ENCODE peak calls at places on chromosomes 5 and 9, in ten cellular contexts. One of them, this sample, is unnamed.

GRCh38 chr5:7015586-7016256 is 302.5 kb downstream of the TENT4A start:
- DNase-seq in endodermal cell: peak; percentile 78
- DNase-seq in brain microvascular endothelial cell: no peak
- DNase-seq in keratinocyte: no peak
- DNase-seq in RWPE2: no peak
- DNase-seq in fibroblast of lung: no peak
- DNase-seq in effector memory CD4-positive, alpha-beta T cell: no peak
- DNase-seq in left ventricle myocardium inferior: no peak
- DNase-seq in neural progenitor cell: peak; percentile 33
- DNase-seq in H7: peak; percentile 36
- DNase-seq in this sample: peak; percentile 5

GRCh38 chr9:135522137-135522877 is 1.1 kb downstream of the LCN1 start:
- DNase-seq in endodermal cell: peak; percentile 44
- DNase-seq in effector memory CD4-positive, alpha-beta T cell: no peak
- DNase-seq in fibroblast of lung: no peak
- DNase-seq in neural progenitor cell: no peak
- DNase-seq in brain microvascular endothelial cell: no peak
- DNase-seq in keratinocyte: no peak
- DNase-seq in left ventricle myocardium inferior: no peak
- DNase-seq in H7: no peak
- DNase-seq in RWPE2: peak; percentile 48
- DNase-seq in this sample: no peak

GRCh38 chr5:32172908-32173393 is 1.2 kb downstream of the GOLPH3 start:
- DNase-seq in H7: peak; percentile 74
- DNase-seq in left ventricle myocardium inferior: no peak
- DNase-seq in neural progenitor cell: no peak
- DNase-seq in endodermal cell: no peak
- DNase-seq in keratinocyte: no peak
- DNase-seq in fibroblast of lung: peak; percentile 55
- DNase-seq in RWPE2: no peak
- DNase-seq in effector memory CD4-positive, alpha-beta T cell: no peak
- DNase-seq in brain microvascular endothelial cell: no peak
- DNase-seq in this sample: no peak

GRCh38 chr9:71767421-71768321 is 642 bp downstream of the CEMIP2 start:
- DNase-seq in H7: peak; percentile 18
- DNase-seq in fibroblast of lung: peak; percentile 40
- DNase-seq in effector memory CD4-positive, alpha-beta T cell: no peak
- DNase-seq in left ventricle myocardium inferior: peak; percentile 20
- DNase-seq in RWPE2: no peak
- DNase-seq in endodermal cell: peak; percentile 76
- DNase-seq in keratinocyte: no peak
- DNase-seq in neural progenitor cell: peak; percentile 96
- DNase-seq in brain microvascular endothelial cell: no peak
- DNase-seq in this sample: no peak

GRCh38 chr9:98831636-98832035 is 24.2 kb downstream of the GALNT12 start:
- DNase-seq in brain microvascular endothelial cell: no peak
- DNase-seq in endodermal cell: no peak
- DNase-seq in left ventricle myocardium inferior: no peak
- DNase-seq in neural progenitor cell: no peak
- DNase-seq in fibroblast of lung: no peak
- DNase-seq in H7: no peak
- DNase-seq in effector memory CD4-positive, alpha-beta T cell: no peak
- DNase-seq in keratinocyte: no peak
- DNase-seq in RWPE2: no peak
- DNase-seq in this sample: no peak

GRCh38 chr9:135463140-135463539 is 16.4 kb upstream of the PPP1R26 start:
- DNase-seq in left ventricle myocardium inferior: no peak
- DNase-seq in neural progenitor cell: no peak
- DNase-seq in H7: peak; percentile 43
- DNase-seq in effector memory CD4-positive, alpha-beta T cell: no peak
- DNase-seq in RWPE2: no peak
- DNase-seq in brain microvascular endothelial cell: peak; percentile 28
- DNase-seq in fibroblast of lung: peak; percentile 44
- DNase-seq in endodermal cell: no peak
- DNase-seq in keratinocyte: no peak
- DNase-seq in this sample: peak; percentile 56

GRCh38 chr5:97231025-97231636 is 48.1 kb upstream of the RIOK2 start:
- DNase-seq in H7: peak; percentile 19
- DNase-seq in left ventricle myocardium inferior: no peak
- DNase-seq in keratinocyte: peak; percentile 30
- DNase-seq in brain microvascular endothelial cell: peak; percentile 82
- DNase-seq in neural progenitor cell: peak; percentile 74
- DNase-seq in endodermal cell: peak; percentile 65
- DNase-seq in RWPE2: no peak
- DNase-seq in fibroblast of lung: peak; percentile 71
- DNase-seq in effector memory CD4-positive, alpha-beta T cell: no peak
- DNase-seq in this sample: peak; percentile 13

GRCh38 chr5:6715758-6716633 is 2.8 kb downstream of the TENT4A start:
- DNase-seq in endodermal cell: no peak
- DNase-seq in fibroblast of lung: no peak
- DNase-seq in effector memory CD4-positive, alpha-beta T cell: no peak
- DNase-seq in neural progenitor cell: no peak
- DNase-seq in left ventricle myocardium inferior: no peak
- DNase-seq in keratinocyte: no peak
- DNase-seq in H7: peak; percentile 20
- DNase-seq in RWPE2: peak; percentile 38
- DNase-seq in brain microvascular endothelial cell: no peak
- DNase-seq in this sample: no peak

DNA sequence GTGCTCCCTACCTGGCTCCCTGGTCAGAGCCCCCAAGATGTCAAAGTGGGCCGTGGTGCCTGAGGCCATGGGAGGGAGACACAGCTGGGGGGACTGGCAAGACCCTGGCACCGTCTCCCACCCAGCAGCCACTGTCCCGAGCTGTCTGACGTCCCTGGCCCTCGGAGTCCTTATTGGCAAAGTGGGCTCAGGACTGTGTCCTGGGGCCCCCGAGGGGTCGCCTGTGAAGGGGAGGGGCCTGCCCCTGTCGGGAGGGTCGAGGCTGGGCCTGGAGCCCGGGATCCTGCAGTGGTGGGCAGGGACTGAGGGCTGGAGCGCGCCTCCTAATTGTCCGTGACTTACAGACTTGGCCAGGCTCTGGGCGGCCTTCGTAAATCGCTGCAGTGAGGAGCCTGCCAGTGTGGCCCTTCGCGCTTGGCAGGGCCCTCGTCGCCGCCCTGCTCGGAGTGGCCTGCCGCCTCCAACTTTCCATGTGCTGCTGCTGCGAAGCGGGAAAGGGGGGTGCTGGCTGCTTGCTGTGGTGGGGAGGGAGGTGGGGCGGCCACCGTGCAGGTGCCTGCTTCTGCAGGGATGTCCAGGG is 13.7 kb downstream of the MYMK start:
- DNase-seq in H7: no peak
- DNase-seq in fibroblast of lung: no peak
- DNase-seq in RWPE2: no peak
- DNase-seq in effector memory CD4-positive, alpha-beta T cell: no peak
- DNase-seq in brain microvascular endothelial cell: no peak
- DNase-seq in keratinocyte: no peak
- DNase-seq in left ventricle myocardium inferior: no peak
- DNase-seq in endodermal cell: no peak
- DNase-seq in neural progenitor cell: no peak
- DNase-seq in this sample: no peak
- H3K27me3 ChIP-seq in H7: no peaks in the 10 kb centered on the region
- H3K27me3 ChIP-seq in fibroblast of lung: peaks cover 5% of the 10 kb centered on the region
- H3K27me3 ChIP-seq in RWPE2: no peaks in the 10 kb centered on the region
- H3K27me3 ChIP-seq in effector memory CD4-positive, alpha-beta T cell: no peaks in the 10 kb centered on the region
- H3K27me3 ChIP-seq in brain microvascular endothelial cell: no peaks in the 10 kb centered on the region
- H3K27me3 ChIP-seq in keratinocyte: peaks cover 19% of the 10 kb centered on the region
- H3K27me3 ChIP-seq in left ventricle myocardium inferior: peaks cover 27% of the 10 kb centered on the region
- H3K27me3 ChIP-seq in endodermal cell: no peaks in the 10 kb centered on the region
- H3K27me3 ChIP-seq in neural progenitor cell: no peaks in the 10 kb centered on the region
- H3K27me3 ChIP-seq in this sample: no peaks in the 10 kb centered on the region

GRCh38 chr5:55232194-55232984 is 1.0 kb downstream of the CCNO start:
- DNase-seq in fibroblast of lung: peak; percentile 13
- DNase-seq in effector memory CD4-positive, alpha-beta T cell: no peak
- DNase-seq in keratinocyte: no peak
- DNase-seq in endodermal cell: peak; percentile 84
- DNase-seq in brain microvascular endothelial cell: no peak
- DNase-seq in RWPE2: peak; percentile 77
- DNase-seq in H7: peak; percentile 84
- DNase-seq in neural progenitor cell: peak; percentile 75
- DNase-seq in left ventricle myocardium inferior: peak; percentile 16
- DNase-seq in this sample: peak; percentile 33

GRCh38 chr5:55231476-55232193 is 1.8 kb downstream of the CCNO start:
- DNase-seq in neural progenitor cell: peak; percentile 52
- DNase-seq in H7: peak; percentile 63
- DNase-seq in keratinocyte: no peak
- DNase-seq in fibroblast of lung: peak; percentile 12
- DNase-seq in effector memory CD4-positive, alpha-beta T cell: no peak
- DNase-seq in left ventricle myocardium inferior: no peak
- DNase-seq in RWPE2: no peak
- DNase-seq in endodermal cell: peak; percentile 71
- DNase-seq in brain microvascular endothelial cell: no peak
- DNase-seq in this sample: no peak

GRCh38 chr5:55231029-55231475 is 2.4 kb downstream of the CCNO start:
- DNase-seq in RWPE2: no peak
- DNase-seq in H7: no peak
- DNase-seq in neural progenitor cell: no peak
- DNase-seq in keratinocyte: no peak
- DNase-seq in brain microvascular endothelial cell: no peak
- DNase-seq in endodermal cell: no peak
- DNase-seq in effector memory CD4-positive, alpha-beta T cell: no peak
- DNase-seq in left ventricle myocardium inferior: no peak
- DNase-seq in fibroblast of lung: no peak
- DNase-seq in this sample: no peak

GRCh38 chr5:55234171-55234700 is 828 bp upstream of the CCNO start:
- DNase-seq in RWPE2: no peak
- DNase-seq in H7: peak; percentile 49
- DNase-seq in brain microvascular endothelial cell: peak; percentile 6
- DNase-seq in effector memory CD4-positive, alpha-beta T cell: no peak
- DNase-seq in neural progenitor cell: peak; percentile 62
- DNase-seq in endodermal cell: peak; percentile 71
- DNase-seq in fibroblast of lung: peak; percentile 25
- DNase-seq in left ventricle myocardium inferior: peak; percentile 15
- DNase-seq in keratinocyte: no peak
- DNase-seq in this sample: peak; percentile 47

DNA sequence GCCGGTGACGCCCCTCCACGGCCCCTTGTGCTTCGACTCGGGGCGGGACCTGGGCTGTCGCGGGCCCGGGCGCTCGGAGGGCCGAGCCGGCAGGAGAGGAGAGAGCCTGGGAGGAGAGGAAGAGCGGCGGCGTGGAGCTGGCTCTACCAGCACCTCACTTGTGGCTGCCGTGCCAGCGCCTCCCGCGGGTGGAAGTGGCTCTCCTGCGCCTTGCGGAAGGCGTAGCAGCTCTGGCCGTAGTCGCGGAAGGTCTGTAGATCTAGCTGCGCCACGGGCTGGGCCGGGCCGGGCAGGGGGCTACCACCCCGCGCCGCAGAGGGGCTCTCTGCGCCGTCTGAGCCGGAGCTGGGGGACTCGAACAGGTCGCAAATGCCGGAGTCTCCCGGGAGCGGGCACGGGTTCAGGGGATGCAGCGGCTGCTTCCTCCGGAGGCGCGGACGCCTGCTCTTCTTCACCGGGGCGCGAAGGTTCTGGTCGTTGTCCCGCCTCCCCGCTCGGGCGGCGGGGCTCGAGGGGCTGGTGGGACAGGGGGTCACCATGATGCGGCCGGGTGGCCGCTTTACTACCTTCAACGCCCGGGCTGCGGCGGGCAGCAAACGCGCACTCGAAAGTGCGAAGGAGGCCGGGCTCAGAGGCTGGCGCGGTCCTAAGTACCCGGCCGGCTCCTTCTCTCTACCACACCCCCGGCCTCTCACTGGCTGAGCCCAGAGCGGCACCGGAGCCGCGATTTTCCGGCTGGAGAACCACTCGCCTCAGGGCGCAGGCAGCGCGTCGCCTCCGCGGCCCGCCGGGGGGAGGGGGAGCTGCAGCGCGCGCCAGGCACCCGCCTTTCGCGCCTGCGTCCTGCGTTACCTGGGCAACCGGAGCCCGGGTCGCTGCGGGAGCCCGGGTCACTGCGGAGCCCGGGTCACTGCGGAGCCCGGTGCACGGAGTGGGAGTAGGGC is at the start of gene CCNO:
- DNase-seq in keratinocyte: no peak
- DNase-seq in fibroblast of lung: peak; percentile 78
- DNase-seq in brain microvascular endothelial cell: peak; percentile 44
- DNase-seq in effector memory CD4-positive, alpha-beta T cell: peak; percentile 26
- DNase-seq in H7: peak; percentile 95
- DNase-seq in endodermal cell: peak; percentile 94
- DNase-seq in left ventricle myocardium inferior: peak; percentile 50
- DNase-seq in neural progenitor cell: peak; percentile 96
- DNase-seq in RWPE2: peak; percentile 91
- DNase-seq in this sample: peak; percentile 89
- H3K27me3 ChIP-seq in keratinocyte: peaks cover 17% of the 10 kb centered on the region
- H3K27me3 ChIP-seq in fibroblast of lung: peaks cover 53% of the 10 kb centered on the region
- H3K27me3 ChIP-seq in brain microvascular endothelial cell: peaks cover 50% of the 10 kb centered on the region
- H3K27me3 ChIP-seq in effector memory CD4-positive, alpha-beta T cell: peaks cover 55% of the 10 kb centered on the region
- H3K27me3 ChIP-seq in H7: peaks cover 89% of the 10 kb centered on the region
- H3K27me3 ChIP-seq in endodermal cell: peaks cover 84% of the 10 kb centered on the region
- H3K27me3 ChIP-seq in left ventricle myocardium inferior: peaks cover 99% of the 10 kb centered on the region
- H3K27me3 ChIP-seq in neural progenitor cell: peaks cover 100% of the 10 kb centered on the region
- H3K27me3 ChIP-seq in RWPE2: no peaks in the 10 kb centered on the region
- H3K27me3 ChIP-seq in this sample: no peaks in the 10 kb centered on the region

DNA sequence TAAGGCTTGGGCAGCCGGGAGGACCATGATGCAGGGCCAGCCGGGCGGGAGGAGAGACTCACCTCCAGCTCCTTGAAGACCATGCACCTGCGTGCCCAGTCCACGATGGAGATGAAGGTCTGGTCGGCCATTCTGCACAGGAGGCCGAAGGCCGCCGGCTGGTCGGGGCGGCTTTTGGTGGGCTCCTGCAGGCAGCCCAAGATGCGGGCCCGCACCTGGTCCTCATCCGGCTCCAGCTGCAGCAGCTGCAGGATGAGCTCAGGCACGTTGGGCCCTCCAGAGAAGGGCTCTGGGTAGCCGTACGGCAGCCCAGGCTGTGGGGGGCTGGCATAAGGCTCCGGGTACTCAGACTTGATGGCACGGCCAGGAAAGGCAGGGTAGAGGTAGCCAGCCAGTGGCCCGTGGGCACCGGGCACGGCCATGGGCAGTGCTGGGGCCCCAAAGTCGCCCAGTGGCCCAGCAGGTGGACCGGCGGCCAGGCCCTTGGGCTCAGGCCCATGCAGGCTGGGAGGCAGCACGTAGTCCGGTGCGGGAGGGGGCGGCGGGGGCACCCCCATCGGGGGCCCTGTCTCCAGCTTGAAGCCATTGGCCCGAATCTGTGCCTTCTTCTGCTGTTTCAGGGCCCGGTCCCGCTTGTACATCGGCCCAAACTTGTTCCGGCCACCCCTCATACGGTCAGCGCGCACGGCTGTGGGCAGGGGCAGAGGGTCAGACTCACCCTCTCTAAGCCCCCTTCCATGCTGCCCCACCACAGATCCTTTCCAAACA is 7.0 kb downstream of the NR5A1 start:
- DNase-seq in fibroblast of lung: no peak
- DNase-seq in left ventricle myocardium inferior: peak; percentile 4
- DNase-seq in effector memory CD4-positive, alpha-beta T cell: no peak
- DNase-seq in H7: no peak
- DNase-seq in endodermal cell: no peak
- DNase-seq in keratinocyte: no peak
- DNase-seq in brain microvascular endothelial cell: no peak
- DNase-seq in RWPE2: no peak
- DNase-seq in neural progenitor cell: no peak
- DNase-seq in this sample: no peak
- H3K27me3 ChIP-seq in fibroblast of lung: peaks cover 40% of the 10 kb centered on the region
- H3K27me3 ChIP-seq in left ventricle myocardium inferior: peaks cover 82% of the 10 kb centered on the region
- H3K27me3 ChIP-seq in effector memory CD4-positive, alpha-beta T cell: peaks cover 10% of the 10 kb centered on the region
- H3K27me3 ChIP-seq in H7: peaks cover 39% of the 10 kb centered on the region
- H3K27me3 ChIP-seq in endodermal cell: peaks cover 44% of the 10 kb centered on the region
- H3K27me3 ChIP-seq in keratinocyte: peaks cover 52% of the 10 kb centered on the region
- H3K27me3 ChIP-seq in brain microvascular endothelial cell: peaks cover 61% of the 10 kb centered on the region
- H3K27me3 ChIP-seq in RWPE2: peaks cover 41% of the 10 kb centered on the region
- H3K27me3 ChIP-seq in neural progenitor cell: peaks cover 60% of the 10 kb centered on the region
- H3K27me3 ChIP-seq in this sample: peaks cover 12% of the 10 kb centered on the region

GRCh38 chr5:169717298-169717697 is 80.2 kb downstream of the DOCK2 start:
- DNase-seq in keratinocyte: peak; percentile 17
- DNase-seq in RWPE2: peak; percentile 87
- DNase-seq in endodermal cell: no peak
- DNase-seq in effector memory CD4-positive, alpha-beta T cell: no peak
- DNase-seq in left ventricle myocardium inferior: no peak
- DNase-seq in brain microvascular endothelial cell: no peak
- DNase-seq in neural progenitor cell: no peak
- DNase-seq in H7: no peak
- DNase-seq in fibroblast of lung: no peak
- DNase-seq in this sample: peak; percentile 88
- H3K27me3 ChIP-seq in keratinocyte: no peaks in the 10 kb centered on the region
- H3K27me3 ChIP-seq in RWPE2: no peaks in the 10 kb centered on the region
- H3K27me3 ChIP-seq in endodermal cell: no peaks in the 10 kb centered on the region
- H3K27me3 ChIP-seq in effector memory CD4-positive, alpha-beta T cell: no peaks in the 10 kb centered on the region
- H3K27me3 ChIP-seq in left ventricle myocardium inferior: peaks cover 11% of the 10 kb centered on the region
- H3K27me3 ChIP-seq in brain microvascular endothelial cell: no peaks in the 10 kb centered on the region
- H3K27me3 ChIP-seq in neural progenitor cell: no peaks in the 10 kb centered on the region
- H3K27me3 ChIP-seq in H7: no peaks in the 10 kb centered on the region
- H3K27me3 ChIP-seq in fibroblast of lung: no peaks in the 10 kb centered on the region
- H3K27me3 ChIP-seq in this sample: no peaks in the 10 kb centered on the region